ENCODE peak calls at places on chromosomes 16 and 17, in seven cellular contexts. I, E, H, D, M, C and X are unnamed samples.

GRCh38 chr16:46673320-46674013 is 15.5 kb downstream of the VPS35 start:
- DNase-seq in I (peak; percentile 82), H (peak; percentile 62), E (peak; percentile 51), D (no peak), C (peak; percentile 77), M (peak; percentile 27), X (peak; percentile 79)

GRCh38 chr16:87864331-87864989 is 4.8 kb downstream of the SLC7A5 start:
- DNase-seq in M (no peak), I (no peak), E (no peak), D (no peak), H (no peak), C (no peak), X (no peak)

GRCh38 chr17:81612172-81612571 is 24.7 kb downstream of the NPLOC4 start:
- DNase-seq in C (no peak), E (no peak), H (no peak), M (no peak), I (no peak), D (no peak), X (no peak)

GRCh38 chr16:22816475-22816874 is 2.5 kb downstream of the HS3ST2 start:
- DNase-seq in H (no peak), E (no peak), D (no peak), C (no peak), I (no peak), M (no peak), X (no peak)

GRCh38 chr17:47862621-47863440 is 11.9 kb upstream of the SP6 start:
- DNase-seq in H (no peak), I (no peak), M (no peak), D (no peak), C (no peak), E (peak; percentile 66), X (no peak)

GRCh38 chr17:48388955-48389764 is 40.9 kb downstream of the SKAP1 start:
- DNase-seq in D (no peak), H (no peak), E (no peak), C (no peak), M (no peak), I (no peak), X (no peak)

GRCh38 chr17:79840204-79840988 is 1.2 kb upstream of the CBX4 start:
- DNase-seq in E (no peak), D (no peak), H (peak; percentile 63), C (no peak), M (no peak), I (no peak), X (no peak)

GRCh38 chr17:55705847-55706246 is 16.8 kb downstream of the TMEM100 start:
- DNase-seq in I (no peak), E (no peak), M (peak; percentile 15), H (no peak), C (no peak), D (no peak), X (peak; percentile 15)

GRCh38 chr17:37710344-37710886 is 34.4 kb downstream of the HNF1B start:
- DNase-seq in I (peak; percentile 38), C (peak; percentile 43), E (peak; percentile 22), H (peak; percentile 71), M (no peak), D (peak; percentile 58), X (peak; percentile 99)

GRCh38 chr17:67474081-67474661 is 97.1 kb downstream of the PITPNC1 start:
- DNase-seq in M (no peak), C (no peak), I (no peak), E (no peak), H (no peak), D (no peak), X (no peak)

GRCh38 chr16:77748426-77748825 is 26.1 kb downstream of the NUDT7 start:
- DNase-seq in D (no peak), I (no peak), M (no peak), E (no peak), C (no peak), H (no peak), X (no peak)

GRCh38 chr17:36623281-36623680 is 21.9 kb downstream of the MRM1 start:
- DNase-seq in M (no peak), C (no peak), H (no peak), E (no peak), I (no peak), D (no peak), X (no peak)

GRCh38 chr17:55720917-55721836 is 1.5 kb downstream of the TMEM100 start:
- DNase-seq in C (no peak), M (no peak), I (no peak), E (no peak), D (no peak), H (no peak), X (no peak)

GRCh38 chr17:31564883-31565297 is 173.4 kb downstream of the RAB11FIP4 start:
- DNase-seq in M (no peak), D (no peak), H (peak; percentile 38), I (no peak), C (no peak), E (no peak), X (no peak)

GRCh38 chr16:30875881-30876791 is 17.7 kb downstream of the BCL7C start:
- DNase-seq in D (no peak), E (no peak), C (peak; percentile 70), H (no peak), M (peak; percentile 67), I (no peak), X (no peak)

GRCh38 chr16:9647981-9648701 is 534.1 kb downstream of the GRIN2A start:
- DNase-seq in C (peak; percentile 32), D (no peak), I (peak; percentile 27), M (no peak), E (no peak), H (no peak), X (peak; percentile 57)

GRCh38 chr17:76163919-76164318 is 22.9 kb upstream of the FOXJ1 start:
- DNase-seq in I (no peak), D (no peak), H (no peak), C (no peak), E (no peak), M (no peak), X (no peak)

GRCh38 chr17:79975498-79976134 is 60.1 kb downstream of the TBC1D16 start:
- DNase-seq in H (no peak), M (no peak), E (no peak), C (no peak), D (no peak), I (no peak), X (no peak)

GRCh38 chr17:44539664-44540063 is 17.6 kb upstream of the FZD2 start:
- DNase-seq in E (no peak), C (no peak), M (no peak), D (peak; percentile 91), I (no peak), H (peak; percentile 94), X (no peak)

GRCh38 chr16:89601906-89602272 is 11.6 kb upstream of the DPEP1 start:
- DNase-seq in H (no peak), E (no peak), M (no peak), C (no peak), D (no peak), I (no peak), X (no peak)

GRCh38 chr16:24088767-24089166 is 167.4 kb upstream of the CACNG3 start:
- DNase-seq in I (no peak), E (no peak), C (no peak), D (no peak), M (no peak), H (no peak), X (no peak)

GRCh38 chr17:39951924-39952664 is 10.7 kb upstream of the GSDMA start:
- DNase-seq in D (no peak), H (no peak), M (no peak), C (no peak), E (no peak), I (no peak), X (no peak)

GRCh38 chr16:53754938-53755910 is 51.3 kb downstream of the FTO start:
- DNase-seq in E (no peak), H (no peak), M (no peak), I (no peak), D (no peak), C (peak; percentile 22), X (no peak)

GRCh38 chr17:1762906-1763829 is 1.3 kb downstream of the SERPINF1 start:
- DNase-seq in I (no peak), H (no peak), C (peak; percentile 59), E (no peak), M (no peak), D (no peak), X (peak; percentile 99)

GRCh38 chr17:37541880-37542675 is 52.4 kb downstream of the DUSP14 start:
- DNase-seq in I (no peak), E (no peak), C (no peak), D (no peak), M (no peak), H (no peak), X (no peak)

GRCh38 chr16:17277981-17278381 is 192.8 kb downstream of the XYLT1 start:
- DNase-seq in I (peak; percentile 24), H (peak; percentile 62), D (no peak), M (no peak), C (peak; percentile 19), E (peak; percentile 24), X (peak; percentile 38)

GRCh38 chr17:8859029-8859803 is 8.3 kb downstream of the PIK3R6 start:
- DNase-seq in H (no peak), M (no peak), D (no peak), C (no peak), E (no peak), I (no peak), X (peak; percentile 18)
- TF ChIP-seq SP1 in H (no peak), M (no peak), D (no peak), C (no peak), E (no peak), I (no peak), X (no peak)

GRCh38 chr16:2505695-2506094 is 8.1 kb upstream of the ATP6V0C start:
- DNase-seq in H (no peak), E (no peak), D (no peak), I (no peak), C (no peak), M (no peak), X (no peak)
- TF ChIP-seq SP1 in H (no peak), E (no peak), D (no peak), I (no peak), C (no peak), M (no peak), X (no peak)

GRCh38 chr17:7839890-7840260 is 5.9 kb downstream of the KDM6B start:
- DNase-seq in I (no peak), C (peak; percentile 10), D (no peak), E (no peak), H (no peak), M (no peak), X (peak; percentile 28)
- TF ChIP-seq SP1 in I (no peak), C (no peak), D (no peak), E (no peak), H (no peak), M (no peak), X (no peak)

GRCh38 chr17:5693821-5694220 is 109.5 kb upstream of the NLRP1 start:
- DNase-seq in E (no peak), I (no peak), C (no peak), D (no peak), M (no peak), H (no peak), X (no peak)

GRCh38 chr17:5699789-5700188 is 115.5 kb upstream of the NLRP1 start:
- DNase-seq in D (no peak), M (no peak), H (peak; percentile 46), I (no peak), E (no peak), C (no peak), X (no peak)

GRCh38 chr17:5698959-5699358 is 114.7 kb upstream of the NLRP1 start:
- DNase-seq in H (no peak), C (no peak), E (no peak), I (no peak), D (no peak), M (no peak), X (no peak)

GRCh38 chr17:5694507-5694906 is 110.2 kb upstream of the NLRP1 start:
- DNase-seq in I (peak; percentile 51), C (peak; percentile 21), M (no peak), H (peak; percentile 59), D (no peak), E (no peak), X (no peak)

GRCh38 chr17:5695480-5695879 is 111.2 kb upstream of the NLRP1 start:
- DNase-seq in M (no peak), I (no peak), E (no peak), C (no peak), H (peak; percentile 62), D (no peak), X (no peak)
- TF ChIP-seq SP1 in M (no peak), I (no peak), E (no peak), C (no peak), H (no peak), D (no peak), X (no peak)